ENCODE peak calls at places on chromosomes 13 and 19, in four cellular contexts. H is GM12878, V is H1, G is K562. W is an unnamed sample.
A peak's percentile ranks its signal among the peaks of the same experiment; 100 is the strongest.

GRCh38 chr13:86922936-86923335 is 748.2 kb upstream of the SLITRK5 start:
- DNase-seq in G (no peak), V (no peak), H (no peak), W (no peak)

GRCh38 chr13:98509271-98510155 is 67.4 kb downstream of the STK24 start:
- DNase-seq in H (peak; percentile 79), G (peak; percentile 80), V (no peak), W (peak; percentile 30)

GRCh38 chr19:31013391-31013975 is 335.8 kb downstream of the TSHZ3 start:
- DNase-seq in V (no peak), H (no peak), G (no peak), W (no peak)

GRCh38 chr19:37136118-37136517 is 36.4 kb downstream of the ZNF585A start:
- DNase-seq in V (no peak), H (no peak), G (no peak), W (no peak)

GRCh38 chr19:42052241-42052863 is 17.7 kb downstream of the GRIK5 start:
- DNase-seq in V (no peak), H (no peak), G (no peak), W (no peak)

GRCh38 chr19:54434112-54434861 is 14.7 kb upstream of the LENG8 start:
- DNase-seq in H (no peak), G (no peak), V (no peak), W (no peak)

GRCh38 chr19:32453736-32454135 is 48.2 kb downstream of the DPY19L3 start:
- DNase-seq in H (no peak), G (no peak), V (no peak), W (no peak)

GRCh38 chr13:33751151-33751550 is 66.8 kb upstream of the RFC3 start:
- DNase-seq in H (no peak), G (no peak), V (no peak), W (no peak)

DNA sequence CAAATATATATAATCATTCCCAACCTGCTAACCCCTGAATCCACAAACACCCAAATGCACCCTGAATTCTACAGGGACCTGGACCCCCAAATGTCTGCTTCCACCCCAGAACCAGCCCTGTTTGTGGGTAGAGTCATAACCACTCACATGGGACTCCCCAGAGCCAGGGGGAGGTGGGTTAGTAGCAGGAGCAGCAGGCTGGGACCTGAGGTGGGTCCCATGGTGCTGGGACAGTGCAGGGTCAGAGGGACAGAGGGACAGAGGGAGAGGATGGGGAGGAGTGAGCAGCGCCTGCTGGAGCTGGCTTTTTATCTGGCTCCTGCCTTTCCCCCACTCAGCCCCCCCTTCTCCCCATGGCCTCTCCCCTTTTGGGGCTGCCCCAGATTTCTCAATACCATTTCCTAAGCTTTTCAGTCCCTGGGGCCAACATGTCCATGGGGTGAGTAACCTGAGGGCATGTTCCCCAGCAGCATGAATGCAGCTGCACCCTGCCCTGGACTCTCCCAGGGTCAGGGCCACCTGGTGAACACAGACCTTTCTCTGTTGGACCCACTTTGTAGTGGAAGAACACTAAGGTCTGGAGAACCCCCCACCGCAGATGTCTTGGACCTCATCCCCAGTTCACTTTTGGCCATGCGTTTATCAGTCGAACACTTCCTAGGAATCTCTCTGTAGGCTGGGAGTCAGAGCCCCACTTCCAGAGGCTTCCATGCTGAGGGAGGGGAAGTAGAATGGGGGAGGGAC is at the start of gene C3:
- DNase-seq in G (no peak), H (no peak), V (no peak), W (peak; percentile 96)
- TF ChIP-seq CBX5 in G (no peak), H (no peak), V (no peak), W (peak; percentile 79)

GRCh38 chr13:44432595-44432994 is 59.0 kb downstream of the SERP2 start:
- DNase-seq in H (no peak), G (no peak), V (no peak), W (no peak)
- TF ChIP-seq CBX5 in H (no peak), G (no peak), V (no peak), W (no peak)

DNA sequence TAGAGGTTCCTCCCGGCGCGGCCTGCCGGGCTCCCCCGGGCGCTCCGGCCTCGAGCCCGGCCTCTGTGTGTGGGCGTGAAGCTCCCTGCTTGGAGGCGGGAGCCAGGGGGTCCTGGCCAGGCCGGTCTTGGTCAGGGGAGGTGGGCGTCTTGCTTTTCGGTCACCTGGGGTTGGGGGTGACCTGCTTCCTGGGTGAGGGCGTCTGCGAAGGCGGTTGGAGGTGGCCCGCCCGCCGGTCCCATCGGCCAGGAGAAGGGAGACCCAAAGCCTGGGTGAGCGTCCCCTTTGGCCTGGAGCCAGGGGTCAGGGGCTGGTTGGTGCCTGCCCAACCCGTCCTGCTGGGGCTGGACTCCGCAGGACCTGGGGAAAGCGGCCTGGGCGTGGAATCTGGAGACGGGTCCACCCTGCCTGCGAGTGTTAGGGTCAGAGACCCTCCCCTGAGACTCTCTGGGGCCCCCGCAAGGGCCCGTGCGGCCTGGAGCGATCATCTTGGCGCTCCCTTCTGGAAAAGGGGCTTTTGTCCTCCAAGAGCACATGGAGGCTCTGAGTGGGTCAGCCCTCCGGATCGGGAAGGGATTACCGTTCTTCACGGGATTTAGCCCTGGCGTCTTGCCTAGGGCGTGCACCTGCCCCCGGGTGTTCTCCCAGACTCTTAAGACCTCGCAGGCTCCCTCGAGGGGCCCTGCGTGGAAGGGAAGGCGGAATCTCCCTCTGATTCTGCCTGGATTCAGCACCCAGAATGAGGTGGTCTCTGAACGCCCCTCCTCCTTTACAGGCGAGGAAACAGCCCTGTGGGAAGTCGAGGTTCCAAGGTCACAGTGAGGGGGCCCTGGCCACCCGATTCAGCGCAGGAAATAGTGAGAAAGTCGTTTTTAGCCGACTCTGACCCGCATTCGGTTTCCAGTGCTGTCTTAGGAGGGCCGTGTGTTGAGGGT is 762 bp downstream of the BSG start:
- DNase-seq in H (no peak), G (peak; percentile 66), V (no peak), W (no peak)
- TF ChIP-seq CBX5 in H (no peak), G (no peak), V (no peak), W (no peak)

GRCh38 chr13:91312324-91312723 is 35.2 kb upstream of the MIR17HG start:
- DNase-seq in V (no peak), H (no peak), G (no peak), W (no peak)

GRCh38 chr13:91314888-91315287 is 32.6 kb upstream of the MIR17HG start:
- DNase-seq in V (no peak), G (no peak), H (no peak), W (no peak)

GRCh38 chr13:91311491-91311890 is 36.0 kb upstream of the MIR17HG start:
- DNase-seq in H (no peak), V (no peak), G (no peak), W (no peak)

GRCh38 chr13:91313103-91313502 is 34.4 kb upstream of the MIR17HG start:
- DNase-seq in H (no peak), V (no peak), G (no peak), W (peak; percentile 22)

DNA sequence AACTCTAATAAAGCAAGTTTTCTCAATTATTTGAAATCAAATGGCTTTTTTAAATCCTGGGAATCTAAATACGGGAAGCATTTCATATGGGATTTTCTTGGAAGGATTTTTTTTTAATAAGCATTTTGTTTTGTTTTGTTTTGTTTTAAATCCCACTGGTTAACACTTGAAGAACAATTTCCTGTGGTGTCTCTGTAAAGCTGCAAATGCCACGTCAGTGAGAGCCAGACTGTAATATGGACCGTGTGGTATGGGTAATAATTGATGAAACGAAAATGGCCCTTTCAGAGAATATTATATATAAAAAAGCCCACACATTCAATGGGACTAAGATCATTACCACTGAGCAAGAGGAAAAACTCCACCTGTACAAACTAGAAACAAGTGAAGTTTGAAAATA is 33.9 kb upstream of the MIR17HG start:
- DNase-seq in V (no peak), H (no peak), G (no peak), W (no peak)
- TF ChIP-seq CBX5 in V (no peak), H (no peak), G (no peak), W (no peak)

GRCh38 chr19:4370418-4371041 is 27.2 kb downstream of the MPND start:
- DNase-seq in H (no peak), V (no peak), G (no peak), W (no peak)
- TF ChIP-seq CBX5 in H (no peak), V (no peak), G (no peak), W (no peak)